ENCODE peak calls at places on chromosome 4, in five cellular contexts. A, D, N, L and M are unnamed samples.

GRCh38 chr4:125317526-125317880 is 2.7 kb downstream of the FAT4 start:
- DNase-seq in A (peak; percentile 22), L (peak; percentile 76), N (no peak), D (no peak), M (no peak)

GRCh38 chr4:174789666-174790065 is 39.4 kb downstream of the GLRA3 start:
- DNase-seq in L (no peak), N (no peak), D (no peak), A (no peak), M (no peak)

GRCh38 chr4:6200011-6200921 is at the start of gene JAKMIP1:
- DNase-seq in L (no peak), N (peak; percentile 2), A (peak; percentile 70), D (peak; percentile 69), M (peak; percentile 93)

GRCh38 chr4:146315184-146315583 is 100.8 kb downstream of the REELD1 start:
- DNase-seq in D (no peak), L (no peak), N (no peak), A (no peak), M (no peak)

GRCh38 chr4:53847935-53848334 is 216.5 kb downstream of the CHIC2 start:
- DNase-seq in A (no peak), N (no peak), D (no peak), L (no peak), M (no peak)

GRCh38 chr4:77360451-77360850 is 203.4 kb downstream of the CCNG2 start:
- DNase-seq in D (no peak), A (no peak), L (no peak), N (no peak), M (peak; percentile 58)

GRCh38 chr4:24659241-24659961 is 75.0 kb upstream of the DHX15 start:
- DNase-seq in D (no peak), N (no peak), A (no peak), L (no peak), M (no peak)

GRCh38 chr4:116664198-116664597 is 421.2 kb downstream of the TRAM1L1 start:
- DNase-seq in N (no peak), L (no peak), A (no peak), D (no peak), M (no peak)

DNA sequence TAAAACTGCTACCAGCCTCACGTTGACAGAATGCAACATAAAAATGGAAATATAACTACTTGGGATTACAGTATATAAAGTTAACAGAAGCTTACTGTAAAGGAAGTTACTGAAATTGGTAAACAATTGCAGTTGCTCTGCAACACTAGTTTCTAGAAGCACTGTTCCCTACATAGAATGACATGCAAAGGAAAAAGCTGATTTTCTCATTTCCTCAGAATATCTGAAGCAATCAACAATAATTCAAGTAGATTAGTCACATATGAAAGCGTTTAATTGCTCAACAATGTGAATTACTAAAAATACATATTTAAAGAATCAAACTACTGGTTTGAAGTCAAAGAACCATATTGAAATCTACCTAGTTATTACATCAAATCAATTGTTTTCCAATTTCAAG is 31.8 kb downstream of the PDGFC start:
- DNase-seq in L (no peak), D (no peak), A (no peak), N (no peak), M (no peak)
- TF ChIP-seq CTCF in L (no peak), D (no peak), A (no peak), N (no peak), M (no peak)

DNA sequence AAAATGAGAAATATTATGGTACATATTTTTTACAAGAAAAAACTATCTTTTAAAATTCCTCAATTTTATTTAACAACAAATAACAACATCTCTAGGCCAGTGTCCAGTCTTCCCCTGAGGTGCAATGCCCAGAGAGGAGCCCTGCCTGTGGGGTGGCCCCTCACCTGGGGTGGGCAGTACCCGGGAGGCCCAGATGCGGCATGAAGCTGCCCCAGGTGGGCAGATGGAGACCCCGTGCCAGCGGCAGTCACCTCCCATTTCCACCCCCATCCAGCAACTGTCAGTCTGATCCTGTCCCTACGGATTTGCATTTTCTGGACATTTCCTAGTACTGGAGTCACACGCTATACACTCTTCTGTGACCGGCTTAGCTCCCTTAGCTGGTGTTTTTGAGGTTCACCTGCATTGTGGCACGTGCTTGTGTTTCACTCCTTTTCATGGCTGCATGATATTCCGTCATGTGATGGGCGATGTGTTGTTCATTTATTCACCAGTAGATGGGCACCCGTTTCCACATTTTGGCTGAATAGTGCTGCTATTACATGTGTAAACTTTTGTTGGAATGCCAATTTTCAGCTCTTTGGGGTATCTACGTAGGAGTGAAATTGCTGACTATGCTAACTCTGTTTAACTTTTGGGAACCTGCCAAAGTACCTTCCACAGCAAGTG is 11.9 kb upstream of the MAEA start:
- DNase-seq in L (no peak), D (no peak), A (no peak), N (no peak), M (no peak)
- TF ChIP-seq CTCF in L (no peak), D (no peak), A (no peak), N (no peak), M (no peak)

GRCh38 chr4:153792893-153793227 is 4.0 kb upstream of the SFRP2 start:
- DNase-seq in L (no peak), D (no peak), N (no peak), A (no peak), M (no peak)

GRCh38 chr4:153790962-153791551 is 2.2 kb upstream of the SFRP2 start:
- DNase-seq in L (no peak), D (no peak), N (no peak), A (no peak), M (no peak)

GRCh38 chr4:153794001-153794400 is 5.1 kb upstream of the SFRP2 start:
- DNase-seq in A (no peak), D (no peak), L (no peak), N (no peak), M (no peak)

GRCh38 chr4:153789741-153790651 is 1.1 kb upstream of the SFRP2 start:
- DNase-seq in L (no peak), N (no peak), D (no peak), A (no peak), M (no peak)

GRCh38 chr4:153792007-153792892 is 3.4 kb upstream of the SFRP2 start:
- DNase-seq in A (peak; percentile 26), D (no peak), L (peak; percentile 75), N (no peak), M (peak; percentile 62)
- TF ChIP-seq CTCF in A (no peak), D (no peak), L (no peak), N (peak; percentile 56), M (peak; percentile 50)

GRCh38 chr4:25951390-25951952 is 37.5 kb downstream of the SMIM20 start:
- DNase-seq in A (no peak), N (no peak), L (no peak), D (no peak), M (no peak)

GRCh38 chr4:25954293-25954904 is 40.4 kb downstream of the SMIM20 start:
- DNase-seq in D (no peak), L (no peak), A (no peak), N (no peak), M (no peak)

GRCh38 chr4:25955705-25956104 is 41.7 kb downstream of the SMIM20 start:
- DNase-seq in N (no peak), D (no peak), L (no peak), A (no peak), M (no peak)

GRCh38 chr4:25956260-25956659 is 42.2 kb downstream of the SMIM20 start:
- DNase-seq in N (no peak), A (no peak), L (no peak), D (no peak), M (no peak)

GRCh38 chr4:25953740-25954139 is 39.7 kb downstream of the SMIM20 start:
- DNase-seq in L (no peak), D (no peak), N (no peak), A (no peak), M (no peak)
- TF ChIP-seq CTCF in L (no peak), D (no peak), N (peak; percentile 8), A (no peak), M (no peak)

DNA sequence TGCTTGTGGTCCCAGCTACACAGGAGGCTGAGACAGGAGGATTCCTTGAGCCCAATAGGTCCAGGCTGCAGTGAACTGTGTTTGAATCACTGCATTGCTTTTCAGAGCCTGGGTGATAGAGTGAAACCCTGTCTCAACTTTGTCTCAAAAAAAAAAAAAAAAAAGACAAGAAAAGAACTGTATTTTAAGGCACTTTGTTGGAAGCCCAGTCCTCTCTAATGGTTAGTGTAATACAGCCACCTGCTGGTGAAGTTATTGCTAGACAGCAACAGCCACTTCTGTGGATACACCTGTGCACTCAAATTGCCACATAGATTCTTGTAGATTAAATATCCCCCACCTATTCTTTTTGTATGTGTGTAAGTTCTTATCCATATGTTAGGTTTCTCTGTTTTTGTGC is 10.1 kb upstream of the FGG start:
- DNase-seq in L (no peak), N (no peak), A (no peak), D (no peak), M (no peak)
- TF ChIP-seq CTCF in L (no peak), N (peak; percentile 29), A (no peak), D (peak; percentile 49), M (peak; percentile 54)